ENCODE peak calls at places on chromosomes 16 and 17, in four cellular contexts. One of them, this sample, is unnamed.

GRCh38 chr16:27222499-27223225 is 19.3 kb downstream of the KDM8 start:
- DNase-seq in K562: no peak
- DNase-seq in A549: no peak
- DNase-seq in mucosa of descending colon: peak
- DNase-seq in this sample: no peak

GRCh38 chr17:20280051-20280450 is 187.3 kb downstream of the LGALS9B start:
- DNase-seq in K562: no peak
- DNase-seq in A549: no peak
- DNase-seq in mucosa of descending colon: no peak
- DNase-seq in this sample: no peak

GRCh38 chr17:19744922-19745757 is 3.0 kb downstream of the ALDH3A1 start:
- DNase-seq in K562: peak
- DNase-seq in A549: peak
- DNase-seq in mucosa of descending colon: peak
- DNase-seq in this sample: no peak

GRCh38 chr16:14172200-14172805 is 101.2 kb downstream of the MRTFB start:
- DNase-seq in K562: no peak
- DNase-seq in A549: no peak
- DNase-seq in mucosa of descending colon: no peak
- DNase-seq in this sample: no peak

GRCh38 chr16:68995011-68995504 is 110.4 kb upstream of the HAS3 start:
- DNase-seq in K562: peak
- DNase-seq in A549: peak
- DNase-seq in mucosa of descending colon: no peak
- DNase-seq in this sample: peak

GRCh38 chr16:10729649-10730048 is 14.0 kb upstream of the NUBP1 start:
- DNase-seq in K562: no peak
- DNase-seq in A549: peak
- DNase-seq in mucosa of descending colon: peak
- DNase-seq in this sample: peak

GRCh38 chr16:49593423-49594040 is 219.9 kb downstream of the C16orf78 start:
- DNase-seq in K562: no peak
- DNase-seq in A549: no peak
- DNase-seq in mucosa of descending colon: no peak
- DNase-seq in this sample: no peak

GRCh38 chr17:57463103-57463885 is 207.0 kb downstream of the MSI2 start:
- DNase-seq in K562: peak
- DNase-seq in A549: peak
- DNase-seq in mucosa of descending colon: no peak
- DNase-seq in this sample: no peak

GRCh38 chr16:22813223-22813945 is 578 bp upstream of the HS3ST2 start:
- DNase-seq in K562: peak
- DNase-seq in A549: no peak
- DNase-seq in mucosa of descending colon: peak
- DNase-seq in this sample: no peak

GRCh38 chr16:24539850-24540484 is 601 bp downstream of the RBBP6 start:
- DNase-seq in K562: peak
- DNase-seq in A549: no peak
- DNase-seq in mucosa of descending colon: peak
- DNase-seq in this sample: no peak

GRCh38 chr16:8182761-8183160 is 407.6 kb downstream of the TMEM114 start:
- DNase-seq in K562: peak
- DNase-seq in A549: no peak
- DNase-seq in mucosa of descending colon: no peak
- DNase-seq in this sample: no peak

GRCh38 chr16:86343111-86343642 is 167.2 kb upstream of the FOXF1 start:
- DNase-seq in K562: no peak
- DNase-seq in A549: no peak
- DNase-seq in mucosa of descending colon: peak
- DNase-seq in this sample: no peak

GRCh38 chr16:65579050-65579449 is 457.2 kb upstream of the CDH11 start:
- DNase-seq in K562: no peak
- DNase-seq in A549: no peak
- DNase-seq in mucosa of descending colon: no peak
- DNase-seq in this sample: no peak

DNA sequence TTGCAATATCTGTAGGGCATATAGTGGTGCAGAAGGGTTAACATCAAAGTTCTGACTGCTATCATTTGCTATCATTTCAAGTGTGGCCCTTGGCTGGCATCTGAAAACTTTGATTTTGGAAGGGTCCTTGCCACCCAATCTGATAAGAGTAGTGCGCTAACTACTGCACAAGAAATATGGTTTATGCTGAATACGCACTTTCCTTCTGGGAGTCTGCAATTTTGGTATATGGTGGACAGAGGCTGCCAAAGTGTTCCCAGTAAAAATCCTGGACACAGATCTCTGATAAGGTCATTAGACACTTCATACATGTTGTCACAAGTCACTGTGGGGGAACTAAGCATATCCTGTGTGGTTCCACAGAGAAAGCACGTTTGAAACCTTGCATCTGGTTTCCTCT is 461.6 kb upstream of the CDH11 start:
- DNase-seq in K562: no peak
- DNase-seq in A549: no peak
- DNase-seq in mucosa of descending colon: no peak
- DNase-seq in this sample: no peak
- TF ChIP-seq CTCF in K562: no peak
- TF ChIP-seq CTCF in A549: no peak
- TF ChIP-seq CTCF in mucosa of descending colon: no peak
- TF ChIP-seq CTCF in this sample: no peak

DNA sequence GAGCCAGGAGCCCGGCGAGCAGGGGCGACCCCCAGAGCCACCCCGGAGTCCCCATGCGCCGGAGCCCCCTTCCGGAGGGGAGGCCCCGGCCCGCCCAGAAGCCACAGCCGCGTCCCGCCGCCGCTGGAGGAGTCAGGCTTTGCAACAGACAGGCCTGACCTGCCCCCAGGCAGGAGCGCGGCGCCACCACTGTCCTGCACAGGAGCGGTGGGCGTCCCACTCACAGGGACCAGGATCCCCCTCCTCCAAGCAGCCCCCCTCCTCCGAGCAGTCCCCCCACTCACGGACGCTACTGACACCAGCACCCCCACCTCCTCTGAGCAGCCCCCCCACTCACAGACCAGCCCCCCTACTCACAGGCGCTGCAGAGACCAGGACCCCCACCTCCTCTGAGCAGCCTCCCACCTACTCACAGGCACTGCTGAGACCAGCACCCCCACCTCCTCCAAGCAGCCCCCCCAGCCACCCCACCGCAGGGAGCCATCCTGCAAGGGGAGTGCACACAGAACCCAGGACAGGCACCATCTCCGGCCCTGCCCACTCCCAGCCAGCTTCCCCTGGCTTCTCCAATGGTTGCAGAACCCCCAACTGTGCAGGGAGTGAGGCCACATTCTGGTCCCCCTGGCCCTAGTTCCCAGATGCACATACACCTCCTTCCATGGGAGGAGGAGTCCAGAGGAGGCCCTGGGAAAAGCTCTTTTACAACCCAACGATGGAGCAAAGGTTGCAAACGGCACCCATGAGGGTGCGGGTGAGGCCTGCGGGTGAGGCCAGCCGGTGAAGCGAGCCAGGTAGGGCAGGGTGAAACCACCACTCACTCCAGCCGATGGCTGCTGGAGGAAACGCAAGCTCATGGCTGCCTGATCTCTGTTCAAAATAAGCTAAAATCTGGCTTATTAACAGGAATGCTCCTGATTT is 69.9 kb downstream of the ABR start:
- DNase-seq in K562: no peak
- DNase-seq in A549: no peak
- DNase-seq in mucosa of descending colon: peak
- DNase-seq in this sample: no peak
- H3K4me3 ChIP-seq in K562: no peak
- H3K4me3 ChIP-seq in A549: peak
- H3K4me3 ChIP-seq in mucosa of descending colon: peak
- H3K4me3 ChIP-seq in this sample: peak

DNA sequence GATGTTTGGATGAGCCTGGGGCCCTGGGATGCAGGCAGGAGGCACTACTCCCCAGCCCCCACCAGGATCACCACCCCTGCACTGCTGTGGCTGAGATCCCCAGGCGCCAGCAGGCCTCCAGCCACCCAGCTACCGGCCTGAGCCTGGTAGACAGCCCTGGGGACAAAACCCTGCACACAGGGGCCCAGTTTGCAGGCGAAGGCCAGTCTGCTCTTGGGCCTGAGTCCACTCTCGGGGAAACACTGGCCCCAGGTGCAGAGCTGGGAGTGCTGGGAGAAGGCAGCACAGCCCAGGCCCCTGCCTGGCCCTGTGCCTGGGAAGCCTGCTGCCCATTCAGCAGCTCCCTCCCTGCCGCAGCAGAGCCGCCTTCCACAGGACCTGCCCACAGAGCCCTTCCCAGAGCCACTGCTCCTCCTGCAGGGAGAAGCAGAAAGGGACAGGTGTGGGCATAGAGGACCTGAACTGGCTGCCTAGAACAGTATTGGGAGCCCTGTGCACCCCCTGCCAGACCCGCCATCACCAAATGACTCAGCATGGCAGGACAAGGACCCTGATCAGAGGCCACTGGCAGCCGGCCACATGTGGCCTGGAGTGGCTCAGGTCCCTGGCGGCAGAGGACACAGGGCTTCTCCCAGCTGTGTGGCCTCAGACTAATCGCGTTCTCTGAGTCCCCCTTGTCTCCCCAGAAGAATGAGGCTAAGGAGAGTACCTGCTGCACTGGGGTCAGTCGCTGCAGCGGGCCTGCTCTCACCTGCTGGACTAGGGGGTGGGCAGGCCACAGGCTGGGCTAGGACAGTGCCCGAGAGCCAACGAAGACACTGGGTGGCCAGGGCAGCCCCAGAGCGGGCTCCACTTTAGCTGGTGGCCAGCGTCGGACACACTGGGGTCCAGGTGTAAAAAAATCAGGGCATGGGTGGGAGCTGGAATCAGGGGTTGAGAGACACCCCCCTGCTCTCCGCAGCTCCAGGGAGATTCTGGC is 10.7 kb downstream of the MSRB1 start:
- DNase-seq in K562: no peak
- DNase-seq in A549: peak
- DNase-seq in mucosa of descending colon: peak
- DNase-seq in this sample: no peak
- TF ChIP-seq CTCF in K562: no peak
- TF ChIP-seq CTCF in A549: peak
- TF ChIP-seq CTCF in mucosa of descending colon: no peak
- TF ChIP-seq CTCF in this sample: peak

DNA sequence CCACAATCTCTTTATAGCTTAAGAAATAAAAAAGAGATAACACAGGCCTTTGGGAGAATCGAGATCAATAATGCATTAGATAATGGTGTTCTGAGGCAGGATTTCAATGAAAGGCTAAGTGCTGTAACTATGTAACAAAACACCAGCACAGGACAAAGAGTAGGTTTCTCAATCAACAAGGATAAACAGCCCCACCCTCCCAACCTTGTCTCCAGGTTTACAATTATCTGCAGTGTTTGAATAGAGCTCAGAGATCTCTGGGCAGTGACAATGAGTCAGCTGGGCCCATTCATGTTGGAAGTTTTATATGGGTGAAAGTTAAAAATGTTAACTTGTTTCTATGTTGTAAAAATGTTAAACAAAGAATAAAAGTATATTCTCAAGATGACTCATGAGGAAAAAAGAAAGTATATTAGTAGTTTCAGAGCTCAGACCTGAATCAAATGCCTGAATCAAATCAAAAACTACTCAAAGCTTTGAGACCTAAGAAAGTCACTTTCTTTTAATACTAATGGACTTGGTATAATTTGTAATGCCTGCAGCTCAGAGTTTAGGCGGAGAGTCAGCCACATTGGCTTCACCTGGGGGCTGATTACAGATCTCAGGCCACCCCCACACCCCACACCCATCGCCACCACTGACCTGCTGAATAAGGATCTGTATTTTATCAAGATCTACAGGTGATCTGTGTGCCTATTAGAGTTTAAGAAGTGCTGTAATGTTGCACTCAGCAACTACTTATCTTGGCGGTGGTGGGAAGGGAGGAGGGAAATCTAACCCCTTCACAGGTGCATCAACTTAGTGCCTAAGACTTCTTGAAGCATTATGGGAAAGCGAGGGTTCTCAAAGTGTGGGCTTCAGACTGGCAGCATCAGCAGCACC is 17.2 kb upstream of the KRT20 start:
- DNase-seq in K562: no peak
- DNase-seq in A549: peak
- DNase-seq in mucosa of descending colon: no peak
- DNase-seq in this sample: peak
- H3K4me3 ChIP-seq in K562: no peak
- H3K4me3 ChIP-seq in A549: peak
- H3K4me3 ChIP-seq in mucosa of descending colon: no peak
- H3K4me3 ChIP-seq in this sample: no peak

GRCh38 chr17:45785373-45786193 is 1.5 kb downstream of the CRHR1 start:
- DNase-seq in K562: no peak
- DNase-seq in A549: no peak
- DNase-seq in mucosa of descending colon: no peak
- DNase-seq in this sample: no peak

GRCh38 chr17:45786349-45786748 is 2.2 kb downstream of the CRHR1 start:
- DNase-seq in K562: no peak
- DNase-seq in A549: no peak
- DNase-seq in mucosa of descending colon: no peak
- DNase-seq in this sample: no peak

GRCh38 chr17:45783593-45784292 is 377 bp upstream of the CRHR1 start:
- DNase-seq in K562: peak
- DNase-seq in A549: peak
- DNase-seq in mucosa of descending colon: no peak
- DNase-seq in this sample: no peak

GRCh38 chr17:45784293-45784582 is at the start of gene CRHR1:
- DNase-seq in K562: no peak
- DNase-seq in A549: peak
- DNase-seq in mucosa of descending colon: no peak
- DNase-seq in this sample: no peak

DNA sequence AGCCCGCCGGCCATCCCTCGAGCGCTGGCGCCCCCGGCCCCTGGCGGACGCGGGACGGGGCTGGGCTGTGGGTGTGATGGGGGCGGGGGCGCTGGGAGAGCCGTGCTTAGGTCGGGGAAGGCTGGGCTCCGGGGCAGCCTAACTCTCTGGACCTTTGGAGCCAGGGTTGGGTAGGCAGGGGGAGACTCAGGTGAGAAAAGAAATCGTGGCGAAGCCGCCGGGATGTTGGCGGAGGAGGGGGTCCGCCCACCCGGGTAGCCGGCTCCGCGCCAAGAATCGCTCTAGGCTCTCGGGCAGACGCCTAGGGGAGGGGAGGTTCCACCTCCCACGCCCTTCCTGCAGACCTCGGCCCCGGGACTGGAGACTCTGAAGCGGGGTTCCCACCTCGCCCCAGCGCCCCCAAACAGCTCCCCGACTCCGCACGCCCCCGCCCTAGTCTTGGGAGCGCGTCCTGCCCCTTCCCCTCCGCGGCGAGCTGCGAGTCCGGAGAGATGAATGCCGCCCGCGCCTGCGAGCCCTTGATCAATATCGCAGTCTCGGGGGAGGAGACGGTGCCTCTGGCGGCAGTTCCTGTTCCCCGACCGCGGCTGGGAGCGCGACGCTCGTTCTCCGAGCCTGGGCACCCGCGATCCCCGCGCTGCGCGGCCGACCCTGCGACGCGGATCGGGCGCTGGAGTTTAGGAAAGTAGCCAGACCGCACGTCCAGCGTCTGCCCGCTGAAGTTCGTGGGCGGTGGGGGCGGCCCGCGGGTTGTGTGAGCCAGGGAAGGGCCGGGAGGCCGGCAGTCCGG is 658 bp downstream of the CRHR1 start:
- DNase-seq in K562: peak
- DNase-seq in A549: peak
- DNase-seq in mucosa of descending colon: peak
- DNase-seq in this sample: no peak
- TF ChIP-seq CTCF in K562: no peak
- TF ChIP-seq CTCF in A549: peak
- TF ChIP-seq CTCF in mucosa of descending colon: no peak
- TF ChIP-seq CTCF in this sample: no peak

This sample was measured in LNCaP clone FGC.